ENCODE peak calls at places on chromosomes 1 and 21, in six cellular contexts. One of them, this sample, is unnamed.

GRCh38 chr1:31702836-31703404 is 897 bp downstream of the COL16A1 start:
- DNase-seq in C1 segment of cervical spinal cord: no peak
- DNase-seq in RWPE1: no peak
- DNase-seq in lung: no peak
- DNase-seq in activated CD4-positive, alpha-beta T cell treated with anti-CD3 and anti-CD28 coated beads for 36 hours: no peak
- DNase-seq in B cell: no peak
- DNase-seq in this sample: no peak

GRCh38 chr1:48107516-48107915 is 110.3 kb upstream of the TRABD2B start:
- DNase-seq in activated CD4-positive, alpha-beta T cell treated with anti-CD3 and anti-CD28 coated beads for 36 hours: peak; percentile 35
- DNase-seq in C1 segment of cervical spinal cord: no peak
- DNase-seq in RWPE1: no peak
- DNase-seq in lung: no peak
- DNase-seq in B cell: no peak
- DNase-seq in this sample: no peak

GRCh38 chr21:45822429-45823099 is 159.0 kb upstream of the COL6A1 start:
- DNase-seq in C1 segment of cervical spinal cord: no peak
- DNase-seq in B cell: no peak
- DNase-seq in activated CD4-positive, alpha-beta T cell treated with anti-CD3 and anti-CD28 coated beads for 36 hours: no peak
- DNase-seq in lung: no peak
- DNase-seq in RWPE1: no peak
- DNase-seq in this sample: no peak

GRCh38 chr1:9753121-9753531 is 70.6 kb downstream of the CLSTN1 start:
- DNase-seq in activated CD4-positive, alpha-beta T cell treated with anti-CD3 and anti-CD28 coated beads for 36 hours: no peak
- DNase-seq in RWPE1: peak; percentile 26
- DNase-seq in lung: no peak
- DNase-seq in B cell: no peak
- DNase-seq in C1 segment of cervical spinal cord: no peak
- DNase-seq in this sample: no peak

GRCh38 chr1:113928129-113928949 is 785 bp upstream of the HIPK1 start:
- DNase-seq in activated CD4-positive, alpha-beta T cell treated with anti-CD3 and anti-CD28 coated beads for 36 hours: no peak
- DNase-seq in RWPE1: no peak
- DNase-seq in lung: no peak
- DNase-seq in C1 segment of cervical spinal cord: no peak
- DNase-seq in B cell: no peak
- DNase-seq in this sample: no peak

GRCh38 chr1:168287237-168287664 is 6.6 kb downstream of the TBX19 start:
- DNase-seq in activated CD4-positive, alpha-beta T cell treated with anti-CD3 and anti-CD28 coated beads for 36 hours: no peak
- DNase-seq in lung: no peak
- DNase-seq in RWPE1: peak; percentile 26
- DNase-seq in B cell: no peak
- DNase-seq in C1 segment of cervical spinal cord: no peak
- DNase-seq in this sample: no peak

GRCh38 chr1:215517441-215517891 is 49.6 kb upstream of the KCTD3 start:
- DNase-seq in RWPE1: peak; percentile 25
- DNase-seq in lung: no peak
- DNase-seq in B cell: no peak
- DNase-seq in C1 segment of cervical spinal cord: no peak
- DNase-seq in activated CD4-positive, alpha-beta T cell treated with anti-CD3 and anti-CD28 coated beads for 36 hours: peak; percentile 5
- DNase-seq in this sample: no peak

GRCh38 chr1:40094481-40095110 is 2.5 kb downstream of the PPT1 start:
- DNase-seq in RWPE1: no peak
- DNase-seq in C1 segment of cervical spinal cord: no peak
- DNase-seq in lung: no peak
- DNase-seq in activated CD4-positive, alpha-beta T cell treated with anti-CD3 and anti-CD28 coated beads for 36 hours: no peak
- DNase-seq in B cell: no peak
- DNase-seq in this sample: no peak

GRCh38 chr1:15011160-15011559 is 142.4 kb upstream of the TMEM51 start:
- DNase-seq in lung: no peak
- DNase-seq in activated CD4-positive, alpha-beta T cell treated with anti-CD3 and anti-CD28 coated beads for 36 hours: no peak
- DNase-seq in RWPE1: no peak
- DNase-seq in C1 segment of cervical spinal cord: no peak
- DNase-seq in B cell: no peak
- DNase-seq in this sample: no peak

GRCh38 chr1:201072149-201072548 is 40.1 kb downstream of the CACNA1S start:
- DNase-seq in RWPE1: peak; percentile 86
- DNase-seq in C1 segment of cervical spinal cord: no peak
- DNase-seq in activated CD4-positive, alpha-beta T cell treated with anti-CD3 and anti-CD28 coated beads for 36 hours: no peak
- DNase-seq in lung: no peak
- DNase-seq in B cell: no peak
- DNase-seq in this sample: no peak

GRCh38 chr1:240701412-240701811 is 89.5 kb upstream of the GREM2 start:
- DNase-seq in lung: no peak
- DNase-seq in C1 segment of cervical spinal cord: no peak
- DNase-seq in activated CD4-positive, alpha-beta T cell treated with anti-CD3 and anti-CD28 coated beads for 36 hours: no peak
- DNase-seq in RWPE1: peak; percentile 6
- DNase-seq in B cell: no peak
- DNase-seq in this sample: no peak